ENCODE peak calls at places on chromosomes 6 and 20, in eight cellular contexts. T, U, W, Z, J, O, Y and M are unnamed samples.

GRCh38 chr6:45922728-45923351 is 92.8 kb downstream of the CLIC5 start:
- DNase-seq in T (peak; percentile 69), U (peak; percentile 26), W (peak; percentile 61), Z (peak; percentile 91), J (peak; percentile 71), O (peak; percentile 75), Y (peak; percentile 85), M (peak; percentile 41)

GRCh38 chr6:158232445-158233213 is 64.5 kb downstream of the GTF2H5 start:
- DNase-seq in T (peak; percentile 64), U (peak; percentile 55), W (peak; percentile 76), Z (peak; percentile 78), J (peak; percentile 66), O (peak; percentile 45), Y (peak; percentile 63), M (peak; percentile 72)

GRCh38 chr6:98747960-98748359 is 86.4 kb upstream of the POU3F2 start:
- DNase-seq in T (no peak), U (no peak), W (no peak), Z (peak; percentile 17), J (peak; percentile 46), O (no peak), Y (no peak), M (no peak)

GRCh38 chr6:89323461-89324098 is 8.5 kb upstream of the GABRR2 start:
- DNase-seq in T (no peak), U (no peak), W (no peak), Z (peak; percentile 58), J (no peak), O (no peak), Y (no peak), M (no peak)

GRCh38 chr6:41470341-41471063 is 75.7 kb upstream of the FOXP4 start:
- DNase-seq in T (peak; percentile 46), U (no peak), W (no peak), Z (peak; percentile 74), J (peak; percentile 62), O (no peak), Y (peak; percentile 57), M (peak; percentile 60)

GRCh38 chr6:81565071-81565470 is 187.4 kb downstream of the TENT5A start:
- DNase-seq in T (no peak), U (no peak), W (no peak), Z (peak; percentile 32), J (peak; percentile 58), O (no peak), Y (no peak), M (no peak)

GRCh38 chr20:21681932-21682318 is 23.5 kb upstream of the PAX1 start:
- DNase-seq in T (no peak), U (no peak), W (no peak), Z (no peak), J (no peak), O (no peak), Y (no peak), M (no peak)

GRCh38 chr6:109527989-109528388 is 45.0 kb upstream of the ZBTB24 start:
- DNase-seq in T (no peak), U (no peak), W (no peak), Z (no peak), J (peak; percentile 18), O (no peak), Y (peak; percentile 40), M (no peak)

GRCh38 chr20:25282796-25283195 is 34.9 kb downstream of the PYGB start:
- DNase-seq in T (peak; percentile 6), U (no peak), W (no peak), Z (no peak), J (no peak), O (no peak), Y (no peak), M (no peak)

GRCh38 chr6:84462697-84463096 is 235.3 kb upstream of the CEP162 start:
- DNase-seq in T (no peak), U (no peak), W (no peak), Z (peak; percentile 76), J (peak; percentile 80), O (no peak), Y (no peak), M (no peak)

GRCh38 chr20:11845311-11845710 is 72.4 kb upstream of the BTBD3 start:
- DNase-seq in T (no peak), U (no peak), W (no peak), Z (no peak), J (peak; percentile 76), O (no peak), Y (no peak), M (no peak)

GRCh38 chr20:44031001-44031574 is 116.4 kb downstream of the TOX2 start:
- DNase-seq in T (no peak), U (no peak), W (no peak), Z (no peak), J (no peak), O (no peak), Y (no peak), M (no peak)

GRCh38 chr20:56629464-56630085 is 469 bp downstream of the TFAP2C start:
- DNase-seq in T (no peak), U (no peak), W (peak; percentile 47), Z (no peak), J (no peak), O (peak; percentile 25), Y (peak; percentile 57), M (peak; percentile 38)

GRCh38 chr6:168129292-168130167 is 50.5 kb upstream of the FRMD1 start:
- DNase-seq in T (no peak), U (no peak), W (no peak), Z (no peak), J (no peak), O (no peak), Y (no peak), M (no peak)

GRCh38 chr6:551405-551804 is 105.5 kb downstream of the HUS1B start:
- DNase-seq in T (no peak), U (no peak), W (peak; percentile 34), Z (peak; percentile 39), J (peak; percentile 25), O (no peak), Y (peak; percentile 70), M (peak; percentile 43)

GRCh38 chr20:62487564-62488086 is 11.8 kb upstream of the GATA5 start:
- DNase-seq in T (peak; percentile 73), U (no peak), W (no peak), Z (no peak), J (no peak), O (no peak), Y (no peak), M (no peak)

GRCh38 chr20:13990465-13990864 is at the start of gene SEL1L2:
- DNase-seq in T (no peak), U (no peak), W (no peak), Z (no peak), J (no peak), O (peak; percentile 29), Y (peak; percentile 93), M (no peak)

GRCh38 chr6:44439270-44440045 is 52.0 kb downstream of the CDC5L start:
- DNase-seq in T (no peak), U (no peak), W (no peak), Z (peak; percentile 89), J (peak; percentile 63), O (no peak), Y (no peak), M (no peak)

GRCh38 chr20:25066386-25066785 is 8.4 kb upstream of the ACSS1 start:
- DNase-seq in T (peak; percentile 5), U (no peak), W (no peak), Z (no peak), J (no peak), O (no peak), Y (peak; percentile 42), M (no peak)

GRCh38 chr6:42742116-42742894 is 3.6 kb downstream of the TBCC start:
- DNase-seq in T (no peak), U (no peak), W (no peak), Z (peak; percentile 32), J (peak; percentile 83), O (no peak), Y (no peak), M (no peak)

GRCh38 chr20:59207742-59208357 is 44.2 kb downstream of the ZNF831 start:
- DNase-seq in T (peak; percentile 46), U (peak; percentile 59), W (peak; percentile 88), Z (peak; percentile 10), J (no peak), O (peak; percentile 77), Y (peak; percentile 88), M (peak; percentile 88)

GRCh38 chr6:113744886-113745285 is 112.3 kb upstream of the MARCKS start:
- DNase-seq in T (no peak), U (no peak), W (no peak), Z (no peak), J (no peak), O (no peak), Y (no peak), M (no peak)

GRCh38 chr20:51368461-51369211 is 173.9 kb downstream of the NFATC2 start:
- DNase-seq in T (no peak), U (no peak), W (no peak), Z (no peak), J (peak; percentile 69), O (no peak), Y (no peak), M (no peak)

GRCh38 chr20:6008254-6008653 is 45.6 kb downstream of the LRRN4 start:
- DNase-seq in T (peak; percentile 77), U (no peak), W (no peak), Z (peak; percentile 98), J (peak; percentile 90), O (no peak), Y (peak; percentile 16), M (no peak)

GRCh38 chr6:167499161-167499660 is 174.3 kb downstream of the TTLL2 start:
- DNase-seq in T (no peak), U (no peak), W (no peak), Z (no peak), J (no peak), O (no peak), Y (no peak), M (no peak)

GRCh38 chr6:27495386-27496135 is 22.7 kb upstream of the ZNF184 start:
- DNase-seq in T (no peak), U (no peak), W (peak; percentile 49), Z (peak; percentile 95), J (peak; percentile 92), O (peak; percentile 66), Y (peak; percentile 81), M (peak; percentile 62)

GRCh38 chr6:41604006-41604405 is 34.3 kb upstream of the MDFI start:
- DNase-seq in T (no peak), U (no peak), W (no peak), Z (no peak), J (no peak), O (no peak), Y (no peak), M (no peak)

GRCh38 chr6:159966339-159966738 is 2.5 kb upstream of the IGF2R start:
- DNase-seq in T (no peak), U (no peak), W (no peak), Z (no peak), J (no peak), O (no peak), Y (no peak), M (no peak)
- TF ChIP-seq CTCF in T (no peak), U (no peak), W (no peak), Z (no peak), J (no peak), O (no peak), Y (no peak), M (no peak)

GRCh38 chr20:16352321-16352720 is 220.9 kb downstream of the KIF16B start:
- DNase-seq in T (no peak), U (no peak), W (no peak), Z (no peak), J (no peak), O (no peak), Y (no peak), M (no peak)
- TF ChIP-seq CTCF in T (no peak), U (no peak), W (no peak), Z (no peak), J (no peak), O (no peak), Y (no peak), M (no peak)

GRCh38 chr6:31083742-31084354 is 28.5 kb downstream of the C6orf15 start:
- DNase-seq in T (peak; percentile 26), U (no peak), W (peak; percentile 39), Z (peak; percentile 91), J (peak; percentile 78), O (peak; percentile 64), Y (peak; percentile 79), M (peak; percentile 41)
- TF ChIP-seq CTCF in T (no peak), U (no peak), W (peak; percentile 53), Z (peak; percentile 62), J (peak; percentile 54), O (peak; percentile 46), Y (peak; percentile 59), M (peak; percentile 41)

GRCh38 chr6:119128252-119128912 is 49.9 kb upstream of the FAM184A start:
- DNase-seq in T (no peak), U (no peak), W (no peak), Z (no peak), J (peak; percentile 24), O (no peak), Y (no peak), M (no peak)
- TF ChIP-seq CTCF in T (no peak), U (no peak), W (no peak), Z (no peak), J (no peak), O (no peak), Y (no peak), M (no peak)